ENCODE peak calls at places on chromosomes 5 and 9, in eight cellular contexts. One of them, this sample, is unnamed.

GRCh38 chr5:17289681-17290619 is 72.5 kb downstream of the BASP1 start:
- DNase-seq in HepG2: no peak
- DNase-seq in SK-N-SH: no peak
- DNase-seq in K562: no peak
- DNase-seq in HCT116: no peak
- DNase-seq in endothelial cell of umbilical vein: no peak
- DNase-seq in GM12878: no peak
- DNase-seq in H1: no peak
- DNase-seq in this sample: no peak

GRCh38 chr9:22111176-22111870 is 102.2 kb upstream of the CDKN2B start:
- DNase-seq in HepG2: no peak
- DNase-seq in SK-N-SH: no peak
- DNase-seq in K562: no peak
- DNase-seq in HCT116: no peak
- DNase-seq in endothelial cell of umbilical vein: peak
- DNase-seq in GM12878: no peak
- DNase-seq in H1: no peak
- DNase-seq in this sample: no peak

GRCh38 chr9:105046907-105047651 is 119.1 kb upstream of the ABCA1 start:
- DNase-seq in HepG2: no peak
- DNase-seq in SK-N-SH: peak
- DNase-seq in K562: no peak
- DNase-seq in HCT116: no peak
- DNase-seq in endothelial cell of umbilical vein: no peak
- DNase-seq in GM12878: no peak
- DNase-seq in H1: no peak
- DNase-seq in this sample: peak

GRCh38 chr9:22040760-22041159 is 31.7 kb upstream of the CDKN2B start:
- DNase-seq in HepG2: no peak
- DNase-seq in SK-N-SH: no peak
- DNase-seq in K562: no peak
- DNase-seq in HCT116: no peak
- DNase-seq in endothelial cell of umbilical vein: no peak
- DNase-seq in GM12878: no peak
- DNase-seq in H1: no peak
- DNase-seq in this sample: no peak

GRCh38 chr5:134007581-134008256 is 2.9 kb upstream of the VDAC1 start:
- DNase-seq in HepG2: no peak
- DNase-seq in SK-N-SH: peak
- DNase-seq in K562: peak
- DNase-seq in HCT116: no peak
- DNase-seq in endothelial cell of umbilical vein: no peak
- DNase-seq in GM12878: no peak
- DNase-seq in H1: no peak
- DNase-seq in this sample: no peak

GRCh38 chr5:32129074-32129598 is 45.0 kb downstream of the GOLPH3 start:
- DNase-seq in HepG2: no peak
- DNase-seq in SK-N-SH: no peak
- DNase-seq in K562: no peak
- DNase-seq in HCT116: no peak
- DNase-seq in endothelial cell of umbilical vein: no peak
- DNase-seq in GM12878: no peak
- DNase-seq in H1: no peak
- DNase-seq in this sample: no peak

GRCh38 chr9:29150606-29151005 is 1577.3 kb upstream of the C9orf72 start:
- DNase-seq in HepG2: no peak
- DNase-seq in SK-N-SH: no peak
- DNase-seq in K562: no peak
- DNase-seq in HCT116: no peak
- DNase-seq in endothelial cell of umbilical vein: no peak
- DNase-seq in GM12878: no peak
- DNase-seq in H1: no peak
- DNase-seq in this sample: no peak

GRCh38 chr9:5630038-5630507 is 1.2 kb downstream of the RIC1 start:
- DNase-seq in HepG2: peak
- DNase-seq in SK-N-SH: peak
- DNase-seq in K562: no peak
- DNase-seq in HCT116: no peak
- DNase-seq in endothelial cell of umbilical vein: peak
- DNase-seq in GM12878: no peak
- DNase-seq in H1: no peak
- DNase-seq in this sample: no peak

GRCh38 chr5:131381011-131381410 is 117.2 kb downstream of the CDC42SE2 start:
- DNase-seq in HepG2: no peak
- DNase-seq in SK-N-SH: no peak
- DNase-seq in K562: no peak
- DNase-seq in HCT116: no peak
- DNase-seq in endothelial cell of umbilical vein: no peak
- DNase-seq in GM12878: no peak
- DNase-seq in H1: no peak
- DNase-seq in this sample: no peak

GRCh38 chr5:131379071-131379538 is 115.3 kb downstream of the CDC42SE2 start:
- DNase-seq in HepG2: peak
- DNase-seq in SK-N-SH: no peak
- DNase-seq in K562: no peak
- DNase-seq in HCT116: no peak
- DNase-seq in endothelial cell of umbilical vein: no peak
- DNase-seq in GM12878: no peak
- DNase-seq in H1: no peak
- DNase-seq in this sample: no peak

GRCh38 chr5:131381792-131382191 is 117.9 kb downstream of the CDC42SE2 start:
- DNase-seq in HepG2: no peak
- DNase-seq in SK-N-SH: no peak
- DNase-seq in K562: no peak
- DNase-seq in HCT116: no peak
- DNase-seq in endothelial cell of umbilical vein: no peak
- DNase-seq in GM12878: peak
- DNase-seq in H1: no peak
- DNase-seq in this sample: no peak

GRCh38 chr5:131377785-131378325 is 114.0 kb downstream of the CDC42SE2 start:
- DNase-seq in HepG2: no peak
- DNase-seq in SK-N-SH: no peak
- DNase-seq in K562: no peak
- DNase-seq in HCT116: no peak
- DNase-seq in endothelial cell of umbilical vein: peak
- DNase-seq in GM12878: no peak
- DNase-seq in H1: no peak
- DNase-seq in this sample: no peak

GRCh38 chr5:131379723-131380122 is 115.9 kb downstream of the CDC42SE2 start:
- DNase-seq in HepG2: peak
- DNase-seq in SK-N-SH: no peak
- DNase-seq in K562: no peak
- DNase-seq in HCT116: no peak
- DNase-seq in endothelial cell of umbilical vein: peak
- DNase-seq in GM12878: peak
- DNase-seq in H1: no peak
- DNase-seq in this sample: peak
- TF ChIP-seq POLR2AphosphoS5 in HepG2: no peak
- TF ChIP-seq POLR2AphosphoS5 in SK-N-SH: no peak
- TF ChIP-seq POLR2AphosphoS5 in K562: no peak
- TF ChIP-seq POLR2AphosphoS5 in HCT116: no peak
- TF ChIP-seq POLR2AphosphoS5 in endothelial cell of umbilical vein: peak
- TF ChIP-seq POLR2AphosphoS5 in GM12878: peak
- TF ChIP-seq POLR2AphosphoS5 in H1: no peak
- TF ChIP-seq POLR2AphosphoS5 in this sample: no peak

GRCh38 chr5:163489745-163490075 is 15.7 kb upstream of the MAT2B start:
- DNase-seq in HepG2: no peak
- DNase-seq in SK-N-SH: no peak
- DNase-seq in K562: no peak
- DNase-seq in HCT116: no peak
- DNase-seq in endothelial cell of umbilical vein: no peak
- DNase-seq in GM12878: no peak
- DNase-seq in H1: no peak
- DNase-seq in this sample: no peak

DNA sequence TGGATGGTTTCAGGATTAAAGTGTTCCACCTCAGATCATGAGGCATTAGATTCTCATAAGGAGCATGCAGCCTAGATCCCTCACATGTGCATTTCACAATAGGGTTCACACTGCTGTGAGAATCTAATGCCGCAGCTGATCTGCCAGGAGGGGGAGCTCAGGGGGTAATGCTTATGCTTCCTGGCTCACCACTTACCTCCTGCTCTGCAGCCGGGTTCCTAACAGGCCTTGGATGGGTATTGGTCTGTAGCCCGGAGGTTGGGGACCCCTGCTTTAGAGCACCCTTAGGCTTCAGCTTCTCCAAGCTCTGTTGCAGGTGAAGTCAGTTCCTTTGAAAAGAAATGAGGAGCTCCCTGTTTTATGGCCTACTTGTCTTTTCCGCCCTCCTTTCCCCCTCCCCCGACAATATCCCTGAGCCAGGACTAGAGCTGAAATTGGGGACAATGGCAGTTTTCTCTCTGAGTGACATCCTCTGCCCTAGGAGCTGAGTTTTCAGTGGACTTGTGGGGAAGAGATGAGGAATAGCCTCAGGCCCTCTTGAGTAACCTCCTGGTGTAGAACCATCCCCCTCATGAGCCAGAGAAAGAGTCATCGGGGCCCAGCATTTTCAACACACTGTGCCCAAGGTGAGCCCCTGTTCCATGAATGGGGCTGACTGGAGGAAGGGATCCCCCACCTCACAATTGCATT is 16.2 kb upstream of the MAT2B start:
- DNase-seq in HepG2: peak
- DNase-seq in SK-N-SH: no peak
- DNase-seq in K562: no peak
- DNase-seq in HCT116: no peak
- DNase-seq in endothelial cell of umbilical vein: no peak
- DNase-seq in GM12878: no peak
- DNase-seq in H1: no peak
- DNase-seq in this sample: no peak
- H3K9ac ChIP-seq in HepG2: no peak
- H3K9ac ChIP-seq in SK-N-SH: no peak
- H3K9ac ChIP-seq in K562: no peak
- H3K9ac ChIP-seq in HCT116: no peak
- H3K9ac ChIP-seq in endothelial cell of umbilical vein: no peak
- H3K9ac ChIP-seq in GM12878: no peak
- H3K9ac ChIP-seq in H1: no peak
- H3K9ac ChIP-seq in this sample: no peak

GRCh38 chr5:138755084-138755748 is 2.0 kb downstream of the CTNNA1 start:
- DNase-seq in HepG2: no peak
- DNase-seq in SK-N-SH: no peak
- DNase-seq in K562: no peak
- DNase-seq in HCT116: no peak
- DNase-seq in endothelial cell of umbilical vein: no peak
- DNase-seq in GM12878: peak
- DNase-seq in H1: no peak
- DNase-seq in this sample: no peak
- H3K4me3 ChIP-seq in HepG2: peak
- H3K4me3 ChIP-seq in SK-N-SH: peak
- H3K4me3 ChIP-seq in K562: peak
- H3K4me3 ChIP-seq in HCT116: peak
- H3K4me3 ChIP-seq in endothelial cell of umbilical vein: peak
- H3K4me3 ChIP-seq in GM12878: peak
- H3K4me3 ChIP-seq in H1: peak
- H3K4me3 ChIP-seq in this sample: peak

DNA sequence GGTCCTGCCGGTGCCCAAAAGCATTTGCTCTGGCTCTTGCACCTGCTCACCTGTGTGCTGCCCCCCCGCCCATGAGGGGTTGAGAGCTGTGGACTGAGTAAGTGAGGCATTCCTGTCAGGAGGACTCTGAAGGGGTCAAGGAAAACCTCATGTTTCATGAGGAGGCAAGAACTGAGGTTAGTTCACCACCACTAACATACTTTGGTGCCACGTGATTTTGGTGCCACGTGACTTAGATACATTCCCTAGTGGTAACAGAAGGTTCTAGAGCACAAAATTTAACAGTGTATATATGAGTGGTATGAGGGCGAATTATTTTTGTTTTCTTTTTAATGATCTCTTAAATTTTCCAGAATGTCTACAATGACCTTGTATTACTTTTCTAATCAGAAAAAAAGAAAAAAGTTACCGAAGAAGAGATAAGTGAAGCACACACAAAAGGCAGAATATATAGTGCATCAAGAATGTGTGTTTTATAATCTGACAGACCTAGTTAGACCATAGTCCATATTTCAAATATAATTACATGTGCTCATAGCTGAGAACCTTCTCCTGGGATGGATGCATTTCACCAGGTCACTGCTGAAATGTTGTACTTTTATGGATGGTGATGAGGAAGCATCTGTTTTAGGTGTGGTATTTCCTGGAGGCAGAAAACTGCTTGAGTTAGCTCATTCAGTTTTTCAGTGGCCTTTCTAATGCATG is 6.5 kb upstream of the IL12B start:
- DNase-seq in HepG2: no peak
- DNase-seq in SK-N-SH: no peak
- DNase-seq in K562: no peak
- DNase-seq in HCT116: no peak
- DNase-seq in endothelial cell of umbilical vein: no peak
- DNase-seq in GM12878: no peak
- DNase-seq in H1: no peak
- DNase-seq in this sample: no peak
- TF ChIP-seq POLR2AphosphoS5 in HepG2: no peak
- TF ChIP-seq POLR2AphosphoS5 in SK-N-SH: no peak
- TF ChIP-seq POLR2AphosphoS5 in K562: no peak
- TF ChIP-seq POLR2AphosphoS5 in HCT116: no peak
- TF ChIP-seq POLR2AphosphoS5 in endothelial cell of umbilical vein: no peak
- TF ChIP-seq POLR2AphosphoS5 in GM12878: no peak
- TF ChIP-seq POLR2AphosphoS5 in H1: no peak
- TF ChIP-seq POLR2AphosphoS5 in this sample: no peak

DNA sequence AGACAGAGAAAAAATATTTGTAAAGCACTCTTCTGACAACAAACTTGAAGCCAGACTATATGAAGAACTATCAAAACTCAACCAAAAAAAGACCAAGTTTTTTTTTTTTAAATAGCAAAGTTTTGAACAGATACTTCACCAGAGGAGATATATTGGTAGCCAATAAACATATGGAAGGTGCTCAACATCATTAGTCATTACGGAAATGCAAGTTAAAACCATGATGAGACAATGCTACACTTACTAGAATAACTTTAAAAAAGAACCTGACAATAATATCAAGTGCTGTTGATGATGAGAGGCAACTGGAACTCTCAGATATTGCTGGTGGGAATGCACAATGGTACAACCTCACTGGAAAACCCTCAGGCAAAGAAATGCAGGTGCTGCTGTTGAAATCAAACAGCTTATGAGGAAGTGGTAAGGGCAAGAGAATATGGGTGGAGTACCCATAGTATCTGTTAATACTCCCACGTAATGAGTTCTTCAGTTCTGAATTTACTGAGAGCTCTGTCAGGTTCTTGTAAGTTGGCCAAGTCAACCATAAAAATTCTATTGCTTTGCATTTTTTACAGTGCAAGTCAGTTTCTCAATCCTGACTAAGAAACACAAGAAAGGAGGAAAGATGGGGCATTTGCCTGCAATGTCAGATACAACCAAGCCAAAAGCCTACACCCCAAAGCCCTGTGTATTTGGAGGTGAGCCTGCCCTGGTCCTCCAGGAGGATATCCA is 87.3 kb upstream of the GNAQ start:
- DNase-seq in HepG2: no peak
- DNase-seq in SK-N-SH: no peak
- DNase-seq in K562: no peak
- DNase-seq in HCT116: no peak
- DNase-seq in endothelial cell of umbilical vein: no peak
- DNase-seq in GM12878: peak
- DNase-seq in H1: no peak
- DNase-seq in this sample: peak
- H3K9ac ChIP-seq in HepG2: no peak
- H3K9ac ChIP-seq in SK-N-SH: no peak
- H3K9ac ChIP-seq in K562: no peak
- H3K9ac ChIP-seq in HCT116: no peak
- H3K9ac ChIP-seq in endothelial cell of umbilical vein: no peak
- H3K9ac ChIP-seq in GM12878: no peak
- H3K9ac ChIP-seq in H1: no peak
- H3K9ac ChIP-seq in this sample: no peak

This sample was measured in SK-N-MC.